ENCODE peak calls at places on chromosomes 1 and 21, in seven cellular contexts. One of them, this sample, is unnamed. For H3K9me3, the result is how much of the 10 kb centered on the place peaks cover.

GRCh38 chr1:67077593-67077992 is 23.6 kb upstream of the SLC35D1 start:
- DNase-seq in tibial nerve: no peak
- DNase-seq in neural progenitor cell: no peak
- DNase-seq in IMR-90: no peak
- DNase-seq in DND-41: no peak
- DNase-seq in tibial artery: no peak
- DNase-seq in adrenal gland: no peak
- DNase-seq in this sample: no peak

GRCh38 chr1:1853593-1854257 is 37.2 kb downstream of the GNB1 start:
- DNase-seq in tibial nerve: no peak
- DNase-seq in neural progenitor cell: no peak
- DNase-seq in IMR-90: no peak
- DNase-seq in DND-41: no peak
- DNase-seq in tibial artery: no peak
- DNase-seq in adrenal gland: no peak
- DNase-seq in this sample: no peak

GRCh38 chr1:179812501-179813292 is 64.9 kb downstream of the TOR1AIP2 start:
- DNase-seq in tibial nerve: no peak
- DNase-seq in neural progenitor cell: no peak
- DNase-seq in IMR-90: peak
- DNase-seq in DND-41: no peak
- DNase-seq in tibial artery: no peak
- DNase-seq in adrenal gland: no peak
- DNase-seq in this sample: no peak

GRCh38 chr1:112722601-112723510 is 7.7 kb upstream of the PPM1J start:
- DNase-seq in tibial nerve: no peak
- DNase-seq in neural progenitor cell: peak
- DNase-seq in IMR-90: peak
- DNase-seq in DND-41: no peak
- DNase-seq in tibial artery: peak
- DNase-seq in adrenal gland: no peak
- DNase-seq in this sample: no peak

GRCh38 chr21:44927587-44928461 is 7.1 kb upstream of the ITGB2 start:
- DNase-seq in tibial nerve: no peak
- DNase-seq in neural progenitor cell: no peak
- DNase-seq in IMR-90: peak
- DNase-seq in DND-41: peak
- DNase-seq in tibial artery: peak
- DNase-seq in adrenal gland: no peak
- DNase-seq in this sample: peak

GRCh38 chr1:112386786-112387346 is 9.1 kb upstream of the CTTNBP2NL start:
- DNase-seq in tibial nerve: no peak
- DNase-seq in neural progenitor cell: no peak
- DNase-seq in IMR-90: no peak
- DNase-seq in DND-41: no peak
- DNase-seq in tibial artery: no peak
- DNase-seq in adrenal gland: no peak
- DNase-seq in this sample: no peak

GRCh38 chr21:45167796-45168222 is 93.4 kb downstream of the ADARB1 start:
- DNase-seq in tibial nerve: no peak
- DNase-seq in neural progenitor cell: no peak
- DNase-seq in IMR-90: peak
- DNase-seq in DND-41: no peak
- DNase-seq in tibial artery: no peak
- DNase-seq in adrenal gland: no peak
- DNase-seq in this sample: no peak

GRCh38 chr1:232509570-232509969 is 120.4 kb downstream of the SIPA1L2 start:
- DNase-seq in tibial nerve: no peak
- DNase-seq in neural progenitor cell: peak
- DNase-seq in IMR-90: peak
- DNase-seq in DND-41: no peak
- DNase-seq in tibial artery: no peak
- DNase-seq in adrenal gland: no peak
- DNase-seq in this sample: no peak

GRCh38 chr1:45621501-45621836 is 2.4 kb downstream of the CCDC17 start:
- DNase-seq in tibial nerve: no peak
- DNase-seq in neural progenitor cell: no peak
- DNase-seq in IMR-90: no peak
- DNase-seq in DND-41: no peak
- DNase-seq in tibial artery: no peak
- DNase-seq in adrenal gland: peak
- DNase-seq in this sample: no peak

GRCh38 chr1:3012511-3013291 is 8.6 kb upstream of the ACTRT2 start:
- DNase-seq in tibial nerve: peak
- DNase-seq in neural progenitor cell: peak
- DNase-seq in IMR-90: no peak
- DNase-seq in DND-41: peak
- DNase-seq in tibial artery: peak
- DNase-seq in adrenal gland: peak
- DNase-seq in this sample: peak

GRCh38 chr1:198018529-198018928 is 101.4 kb downstream of the LHX9 start:
- DNase-seq in tibial nerve: no peak
- DNase-seq in neural progenitor cell: no peak
- DNase-seq in IMR-90: peak
- DNase-seq in DND-41: no peak
- DNase-seq in tibial artery: no peak
- DNase-seq in adrenal gland: no peak
- DNase-seq in this sample: no peak

GRCh38 chr1:183163311-183163710 is 22.8 kb upstream of the LAMC2 start:
- DNase-seq in tibial nerve: no peak
- DNase-seq in neural progenitor cell: no peak
- DNase-seq in IMR-90: peak
- DNase-seq in DND-41: no peak
- DNase-seq in tibial artery: no peak
- DNase-seq in adrenal gland: no peak
- DNase-seq in this sample: no peak

GRCh38 chr1:75023005-75023404 is 111.2 kb upstream of the LHX8 start:
- DNase-seq in tibial nerve: no peak
- DNase-seq in neural progenitor cell: no peak
- DNase-seq in IMR-90: no peak
- DNase-seq in DND-41: no peak
- DNase-seq in tibial artery: no peak
- DNase-seq in adrenal gland: no peak
- DNase-seq in this sample: no peak

GRCh38 chr1:201405484-201405831 is 6.3 kb upstream of the LAD1 start:
- DNase-seq in tibial nerve: no peak
- DNase-seq in neural progenitor cell: no peak
- DNase-seq in IMR-90: no peak
- DNase-seq in DND-41: no peak
- DNase-seq in tibial artery: no peak
- DNase-seq in adrenal gland: no peak
- DNase-seq in this sample: no peak

GRCh38 chr1:45767035-45767434 is 16.6 kb upstream of the IPP start:
- DNase-seq in tibial nerve: no peak
- DNase-seq in neural progenitor cell: no peak
- DNase-seq in IMR-90: peak
- DNase-seq in DND-41: no peak
- DNase-seq in tibial artery: no peak
- DNase-seq in adrenal gland: no peak
- DNase-seq in this sample: no peak

GRCh38 chr1:54132485-54132884 is 20.3 kb downstream of the CDCP2 start:
- DNase-seq in tibial nerve: no peak
- DNase-seq in neural progenitor cell: no peak
- DNase-seq in IMR-90: peak
- DNase-seq in DND-41: no peak
- DNase-seq in tibial artery: no peak
- DNase-seq in adrenal gland: no peak
- DNase-seq in this sample: no peak

GRCh38 chr1:41619511-41620364 is 135.3 kb upstream of the EDN2 start:
- DNase-seq in tibial nerve: no peak
- DNase-seq in neural progenitor cell: no peak
- DNase-seq in IMR-90: no peak
- DNase-seq in DND-41: peak
- DNase-seq in tibial artery: peak
- DNase-seq in adrenal gland: no peak
- DNase-seq in this sample: no peak

GRCh38 chr1:23193391-23194118 is 23.7 kb downstream of the HTR1D start:
- DNase-seq in tibial nerve: no peak
- DNase-seq in neural progenitor cell: no peak
- DNase-seq in IMR-90: no peak
- DNase-seq in DND-41: no peak
- DNase-seq in tibial artery: no peak
- DNase-seq in adrenal gland: no peak
- DNase-seq in this sample: no peak

DNA sequence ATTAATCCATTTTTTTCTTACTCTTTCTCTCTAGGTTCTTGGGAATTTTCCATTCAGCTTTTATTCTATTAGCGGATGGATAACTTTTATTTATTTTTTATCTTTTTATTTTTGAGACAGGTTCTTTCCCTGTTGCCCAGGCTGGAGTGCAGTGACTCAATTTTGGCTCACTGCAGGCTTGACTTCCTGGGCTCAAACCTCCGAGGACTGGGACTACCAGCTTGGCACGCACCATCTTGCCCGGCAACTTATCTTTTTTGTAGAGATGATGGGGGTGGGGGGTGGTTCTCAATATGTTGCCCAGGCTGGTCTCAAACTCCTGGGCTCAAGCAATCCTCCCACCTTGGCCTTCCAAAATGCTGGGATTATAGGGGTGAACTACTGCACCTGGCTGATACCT is 36.1 kb upstream of the CHIT1 start:
- DNase-seq in tibial nerve: no peak
- DNase-seq in neural progenitor cell: no peak
- DNase-seq in IMR-90: no peak
- DNase-seq in DND-41: no peak
- DNase-seq in tibial artery: no peak
- DNase-seq in adrenal gland: no peak
- DNase-seq in this sample: no peak
- H3K27ac ChIP-seq in tibial nerve: no peak
- H3K27ac ChIP-seq in neural progenitor cell: no peak
- H3K27ac ChIP-seq in IMR-90: no peak
- H3K27ac ChIP-seq in DND-41: no peak
- H3K27ac ChIP-seq in tibial artery: no peak
- H3K27ac ChIP-seq in adrenal gland: no peak
- H3K27ac ChIP-seq in this sample: no peak

DNA sequence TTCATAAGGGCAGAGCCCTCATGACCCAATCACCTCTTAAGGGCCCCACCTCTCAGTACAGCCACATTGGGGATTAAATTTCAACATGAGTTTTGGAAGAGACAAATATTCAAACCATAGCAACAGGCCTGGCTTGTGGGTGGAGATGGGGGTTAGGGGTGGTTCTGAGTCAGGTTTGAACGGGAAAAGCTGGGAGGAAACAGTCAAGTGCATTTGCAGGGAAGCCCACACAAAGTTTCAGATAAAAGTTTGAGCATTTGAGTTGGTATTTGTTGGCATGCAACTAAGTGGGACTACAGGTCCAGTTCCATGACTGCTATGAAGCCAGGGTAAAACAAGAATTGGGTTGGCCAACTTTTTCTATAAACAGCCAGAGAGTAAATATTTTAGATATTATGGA is 21.0 kb upstream of the PADI2 start:
- DNase-seq in tibial nerve: no peak
- DNase-seq in neural progenitor cell: no peak
- DNase-seq in IMR-90: no peak
- DNase-seq in DND-41: no peak
- DNase-seq in tibial artery: no peak
- DNase-seq in adrenal gland: no peak
- DNase-seq in this sample: no peak
- H3K9me3 ChIP-seq in tibial nerve: under half
- H3K9me3 ChIP-seq in neural progenitor cell: under half
- H3K9me3 ChIP-seq in IMR-90: under half
- H3K9me3 ChIP-seq in DND-41: under half
- H3K9me3 ChIP-seq in tibial artery: under half
- H3K9me3 ChIP-seq in adrenal gland: under half
- H3K9me3 ChIP-seq in this sample: under half

GRCh38 chr1:50964863-50965262 is 4.8 kb upstream of the FAF1 start:
- DNase-seq in tibial nerve: no peak
- DNase-seq in neural progenitor cell: no peak
- DNase-seq in IMR-90: no peak
- DNase-seq in DND-41: no peak
- DNase-seq in tibial artery: no peak
- DNase-seq in adrenal gland: no peak
- DNase-seq in this sample: no peak

GRCh38 chr1:50959303-50959912 is 659 bp downstream of the FAF1 start:
- DNase-seq in tibial nerve: no peak
- DNase-seq in neural progenitor cell: no peak
- DNase-seq in IMR-90: peak
- DNase-seq in DND-41: peak
- DNase-seq in tibial artery: no peak
- DNase-seq in adrenal gland: peak
- DNase-seq in this sample: no peak

GRCh38 chr1:50955116-50955515 is 5.0 kb downstream of the FAF1 start:
- DNase-seq in tibial nerve: no peak
- DNase-seq in neural progenitor cell: no peak
- DNase-seq in IMR-90: no peak
- DNase-seq in DND-41: no peak
- DNase-seq in tibial artery: no peak
- DNase-seq in adrenal gland: no peak
- DNase-seq in this sample: no peak

GRCh38 chr1:50959913-50960844 is at the start of gene FAF1:
- DNase-seq in tibial nerve: peak
- DNase-seq in neural progenitor cell: peak
- DNase-seq in IMR-90: peak
- DNase-seq in DND-41: peak
- DNase-seq in tibial artery: peak
- DNase-seq in adrenal gland: peak
- DNase-seq in this sample: peak
- TF ChIP-seq CTCF in tibial nerve: peak
- TF ChIP-seq CTCF in neural progenitor cell: peak
- TF ChIP-seq CTCF in IMR-90: peak
- TF ChIP-seq CTCF in DND-41: peak
- TF ChIP-seq CTCF in tibial artery: peak
- TF ChIP-seq CTCF in adrenal gland: peak
- TF ChIP-seq CTCF in this sample: no peak

DNA sequence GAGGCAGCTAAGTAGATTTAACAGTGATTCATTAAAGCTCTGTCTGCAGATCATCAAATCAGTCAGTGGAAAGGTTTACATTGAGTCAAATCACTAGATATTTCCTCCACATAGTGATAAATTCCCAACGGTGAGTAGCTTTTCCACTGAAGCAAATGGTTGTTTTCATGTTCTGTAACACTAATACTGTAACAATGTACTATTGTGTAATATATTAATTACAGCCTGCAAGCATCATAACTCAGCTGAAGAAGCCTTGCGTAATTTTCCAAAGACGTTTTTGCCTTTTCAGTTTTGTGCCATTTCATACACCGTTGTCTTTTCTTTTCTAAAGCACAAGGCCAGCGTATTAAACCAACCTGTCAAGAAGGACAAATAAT is 16.9 kb upstream of the PDE9A start:
- DNase-seq in tibial nerve: no peak
- DNase-seq in neural progenitor cell: no peak
- DNase-seq in IMR-90: peak
- DNase-seq in DND-41: no peak
- DNase-seq in tibial artery: no peak
- DNase-seq in adrenal gland: no peak
- DNase-seq in this sample: no peak
- H3K27ac ChIP-seq in tibial nerve: peak
- H3K27ac ChIP-seq in neural progenitor cell: no peak
- H3K27ac ChIP-seq in IMR-90: no peak
- H3K27ac ChIP-seq in DND-41: no peak
- H3K27ac ChIP-seq in tibial artery: no peak
- H3K27ac ChIP-seq in adrenal gland: no peak
- H3K27ac ChIP-seq in this sample: no peak

DNA sequence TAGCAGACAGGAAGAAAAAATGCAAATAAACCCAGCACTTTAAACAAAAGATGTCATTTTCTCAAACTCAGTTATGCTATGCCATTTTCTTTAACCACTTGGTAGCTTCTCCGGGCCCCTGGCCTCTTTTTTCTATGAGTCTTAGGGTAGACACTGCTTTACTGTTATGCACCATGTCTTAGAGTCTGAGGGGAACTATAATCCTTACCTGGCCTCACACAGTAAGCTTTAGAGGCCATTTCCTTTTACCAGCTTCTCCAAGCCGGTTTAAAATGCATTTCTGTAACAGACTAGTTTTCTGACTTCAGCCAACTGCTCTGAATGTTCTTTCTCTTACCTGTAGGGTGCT is 73.7 kb upstream of the EDEM3 start:
- DNase-seq in tibial nerve: no peak
- DNase-seq in neural progenitor cell: no peak
- DNase-seq in IMR-90: no peak
- DNase-seq in DND-41: no peak
- DNase-seq in tibial artery: no peak
- DNase-seq in adrenal gland: no peak
- DNase-seq in this sample: no peak
- H3K9me3 ChIP-seq in tibial nerve: under half
- H3K9me3 ChIP-seq in neural progenitor cell: under half
- H3K9me3 ChIP-seq in IMR-90: under half
- H3K9me3 ChIP-seq in DND-41: under half
- H3K9me3 ChIP-seq in tibial artery: under half
- H3K9me3 ChIP-seq in adrenal gland: under half
- H3K9me3 ChIP-seq in this sample: under half